ENCODE peak calls at places on chromosomes 6 and 20, in nine cellular contexts. A is transverse colon, G is stomach, P is sigmoid colon, T is HepG2, E is H1, U is SK-N-SH, Q is esophagus muscularis mucosa, R is K562. B is an unnamed sample.

GRCh38 chr6:36268478-36269248 is 1.2 kb upstream of the PNPLA1 start:
- DNase-seq in E (no peak), Q (no peak), A (peak; percentile 26), R (no peak), U (no peak), T (no peak), P (no peak), G (peak; percentile 44), B (no peak)

GRCh38 chr6:52491203-52492069 is 71.3 kb downstream of the EFHC1 start:
- DNase-seq in R (no peak), A (no peak), U (no peak), T (no peak), G (no peak), Q (peak; percentile 74), P (no peak), E (peak; percentile 26), B (no peak)

GRCh38 chr20:35478804-35479472 is 23.5 kb downstream of the CEP250 start:
- DNase-seq in R (no peak), A (peak; percentile 24), Q (no peak), U (no peak), P (no peak), E (peak; percentile 54), G (no peak), T (peak; percentile 77), B (no peak)

GRCh38 chr20:41185013-41185757 is 47.8 kb downstream of the PLCG1 start:
- DNase-seq in G (peak; percentile 23), A (no peak), U (peak; percentile 52), Q (peak; percentile 83), R (no peak), T (no peak), P (no peak), E (peak; percentile 39), B (no peak)

GRCh38 chr20:3751664-3752385 is 15.7 kb downstream of the ADISSP start:
- DNase-seq in T (no peak), A (peak; percentile 68), G (peak; percentile 72), Q (no peak), P (peak; percentile 80), U (peak; percentile 56), E (peak; percentile 89), R (no peak), B (no peak)

GRCh38 chr6:6678185-6678671 is 89.7 kb downstream of the LY86 start:
- DNase-seq in R (peak; percentile 62), E (no peak), G (no peak), T (peak; percentile 39), Q (no peak), U (no peak), A (peak; percentile 70), P (no peak), B (no peak)

GRCh38 chr20:50309280-50309763 is 118.7 kb downstream of the CEBPB start:
- DNase-seq in E (no peak), P (no peak), G (no peak), A (no peak), T (no peak), Q (no peak), U (no peak), R (no peak), B (no peak)

GRCh38 chr6:107706516-107706915 is 117.6 kb downstream of the SCML4 start:
- DNase-seq in A (no peak), R (no peak), T (no peak), G (no peak), P (no peak), Q (no peak), E (no peak), U (no peak), B (no peak)

GRCh38 chr6:152595507-152595906 is 41.7 kb downstream of the SYNE1 start:
- DNase-seq in R (no peak), A (no peak), G (no peak), T (peak; percentile 16), Q (no peak), U (no peak), P (no peak), E (no peak), B (no peak)

GRCh38 chr6:56955171-56956155 is 556 bp downstream of the BEND6 start:
- DNase-seq in P (peak; percentile 91), G (peak; percentile 71), R (peak; percentile 87), Q (no peak), T (peak; percentile 83), A (peak; percentile 88), E (peak; percentile 98), U (peak; percentile 67), B (peak; percentile 84)

GRCh38 chr6:56954389-56955170 is at the start of gene BEND6:
- DNase-seq in R (peak; percentile 86), G (peak; percentile 27), A (peak; percentile 38), E (peak; percentile 71), Q (no peak), T (peak; percentile 28), P (peak; percentile 77), U (peak; percentile 87), B (no peak)

GRCh38 chr6:56951049-56951816 is 3.7 kb upstream of the BEND6 start:
- DNase-seq in Q (no peak), A (no peak), P (no peak), U (no peak), R (no peak), E (no peak), T (no peak), G (no peak), B (no peak)

GRCh38 chr6:56956481-56956880 is 1.6 kb downstream of the BEND6 start:
- DNase-seq in A (no peak), P (no peak), U (no peak), R (no peak), T (no peak), Q (no peak), G (no peak), E (no peak), B (no peak)

DNA sequence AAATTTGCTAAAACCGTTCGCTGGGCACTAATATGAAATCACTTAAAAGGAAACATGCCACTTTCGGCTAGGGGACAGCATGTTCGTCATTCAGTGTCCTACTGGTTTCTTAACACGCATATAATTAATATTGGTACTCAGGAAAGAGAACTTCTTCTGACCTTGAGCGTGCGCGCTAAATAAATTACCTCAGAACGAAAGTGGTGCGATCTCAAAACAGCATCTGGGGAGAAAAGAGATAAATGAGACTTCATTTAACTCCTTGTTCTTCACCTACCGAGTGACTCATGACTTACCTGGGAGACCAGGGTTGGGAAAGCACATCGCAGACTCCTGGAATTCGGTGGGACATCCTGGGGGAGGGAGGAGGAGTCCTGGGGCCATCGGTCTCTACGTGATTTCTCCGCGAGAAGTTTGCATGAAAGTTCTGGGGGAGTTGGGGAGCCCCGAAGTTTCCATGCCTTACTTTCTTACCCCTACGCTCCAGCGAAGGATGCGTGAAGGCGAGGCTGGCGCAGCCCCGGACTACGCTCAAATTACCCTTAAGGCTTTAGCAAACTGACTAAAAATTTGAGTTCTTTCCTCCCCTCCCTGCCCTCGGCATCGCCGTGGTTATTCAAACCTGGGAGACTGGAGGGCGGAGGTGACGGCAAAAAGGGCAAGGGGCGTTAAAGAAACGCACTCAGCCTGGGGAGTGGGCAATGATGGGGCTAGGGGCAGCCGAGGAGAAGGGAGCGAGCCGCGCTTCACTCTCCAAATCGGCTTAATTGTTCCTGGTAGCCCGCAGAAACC is 1.1 kb upstream of the BEND6 start:
- DNase-seq in T (no peak), G (no peak), P (no peak), R (no peak), Q (no peak), U (peak; percentile 29), E (peak; percentile 72), A (peak; percentile 8), B (peak; percentile 61)
- TF ChIP-seq EP300 in T (no peak), G (no peak), P (no peak), R (no peak), Q (no peak), U (no peak), E (no peak), A (no peak), B (no peak)

GRCh38 chr6:139595183-139595582 is 220.7 kb upstream of the CITED2 start:
- DNase-seq in A (no peak), R (no peak), U (no peak), Q (no peak), E (no peak), T (no peak), G (no peak), P (no peak), B (no peak)

GRCh38 chr6:139600313-139600712 is 225.9 kb upstream of the CITED2 start:
- DNase-seq in Q (no peak), A (no peak), E (no peak), P (no peak), T (no peak), U (no peak), G (no peak), R (no peak), B (no peak)

GRCh38 chr6:139594333-139594965 is 220.0 kb upstream of the CITED2 start:
- DNase-seq in U (no peak), Q (no peak), T (no peak), R (no peak), A (peak; percentile 25), G (no peak), P (no peak), E (no peak), B (no peak)

GRCh38 chr6:139597781-139598368 is 223.4 kb upstream of the CITED2 start:
- DNase-seq in G (peak; percentile 80), P (peak; percentile 86), Q (no peak), R (no peak), E (no peak), A (peak; percentile 86), U (no peak), T (peak; percentile 87), B (peak; percentile 81)

GRCh38 chr6:139597087-139597763 is 222.8 kb upstream of the CITED2 start:
- DNase-seq in E (no peak), P (no peak), T (no peak), A (no peak), G (no peak), R (no peak), U (no peak), Q (no peak), B (no peak)
- H3K27ac ChIP-seq in E (no peak overlapping the region), P (peak overlapping the region; percentile 69), T (peak overlapping the region; percentile 28), A (peak overlapping the region; percentile 88), G (peak overlapping the region; percentile 39), R (no peak overlapping the region), U (peak overlapping the region; percentile 73), Q (peak overlapping the region; percentile 86), B (peak overlapping the region; percentile 63)

GRCh38 chr6:15248451-15249370 is 2.8 kb downstream of the JARID2 start:
- DNase-seq in G (peak; percentile 97), E (peak; percentile 91), T (peak; percentile 93), Q (peak; percentile 99), P (peak; percentile 99), R (peak; percentile 98), A (peak; percentile 98), U (peak; percentile 96), B (peak; percentile 97)
- TF ChIP-seq POLR2AphosphoS5 in G (peak; percentile 85), E (no peak), T (no peak), Q (peak; percentile 89), P (peak; percentile 74), R (peak; percentile 56), A (peak; percentile 90), U (peak; percentile 23), B (peak; percentile 75)

DNA sequence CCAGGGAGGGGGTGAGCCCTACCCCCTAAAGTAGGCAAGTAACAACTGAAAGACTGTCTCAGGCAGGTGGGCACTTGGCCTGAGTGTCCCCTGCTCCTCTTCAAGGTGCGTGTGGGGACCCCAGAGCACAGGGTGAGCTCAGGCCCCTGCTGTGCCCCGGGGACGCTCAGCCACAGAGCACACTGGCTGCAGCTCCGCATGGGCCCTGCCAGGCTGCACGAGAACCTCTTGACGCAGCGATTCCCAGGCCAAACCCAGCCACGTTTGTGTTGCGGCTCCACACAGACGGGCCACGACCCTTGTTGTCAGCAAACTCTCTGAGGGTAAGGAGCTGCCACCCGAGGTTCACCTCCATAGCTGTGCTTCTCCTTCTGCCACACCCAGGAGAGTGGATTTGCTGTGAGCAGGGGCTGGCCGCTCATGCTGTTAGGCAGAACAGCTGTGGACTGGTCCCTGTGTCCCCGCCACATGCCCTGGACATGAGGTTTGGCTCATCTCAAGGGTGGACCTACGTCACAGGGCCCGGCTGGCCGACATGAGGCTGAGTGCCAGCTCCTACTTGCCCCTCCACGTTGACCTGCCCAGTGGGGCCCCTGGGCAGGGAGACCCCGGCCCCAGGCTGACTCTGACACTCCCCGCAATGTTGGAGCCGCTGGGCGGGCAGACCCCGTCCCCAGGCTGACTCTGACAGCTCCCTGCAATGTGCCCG is 29.7 kb upstream of the GATA5 start:
- DNase-seq in Q (no peak), P (no peak), A (no peak), R (no peak), U (no peak), T (no peak), G (no peak), E (no peak), B (no peak)
- TF ChIP-seq EP300 in Q (no peak), P (no peak), A (no peak), R (no peak), U (no peak), T (no peak), G (no peak), E (no peak), B (no peak)

B was measured in suprapubic skin.